ENCODE peak calls at places on chromosomes 13 and 19, in nine cellular contexts. X, A, W, M, C, H, I, B and Z are unnamed samples. For H3K4me1 and H3K36me3, the result is how much of the 10 kb centered on the place peaks cover.

GRCh38 chr19:35712910-35713845 is 4.6 kb upstream of the KMT2B start:
- DNase-seq in B (no peak), X (no peak), C (no peak), H (no peak), M (no peak), I (no peak), W (peak), A (no peak), Z (peak)

GRCh38 chr19:49983645-49984229 is 22.8 kb upstream of the SIGLEC11 start:
- DNase-seq in I (no peak), A (peak), C (peak), X (peak), B (peak), W (peak), M (no peak), H (peak), Z (peak)

GRCh38 chr13:94030415-94031119 is 448.9 kb downstream of the DCT start:
- DNase-seq in X (no peak), C (no peak), W (no peak), B (no peak), I (no peak), A (no peak), M (no peak), H (no peak), Z (no peak)

GRCh38 chr19:3821857-3822364 is 35.7 kb upstream of the MATK start:
- DNase-seq in B (peak), M (peak), I (peak), A (peak), H (peak), C (peak), W (no peak), X (peak), Z (peak)

GRCh38 chr13:47829684-47830083 is 171.4 kb downstream of the SUCLA2 start:
- DNase-seq in C (no peak), H (no peak), X (no peak), M (no peak), I (no peak), A (no peak), B (no peak), W (no peak), Z (no peak)

GRCh38 chr13:48233097-48233885 is at the start of gene ITM2B:
- DNase-seq in W (no peak), B (peak), M (peak), A (peak), H (peak), C (peak), X (peak), I (peak), Z (peak)

GRCh38 chr19:58453743-58454142 is 2.3 kb downstream of the ZNF324B start:
- DNase-seq in M (no peak), H (no peak), B (no peak), X (no peak), W (no peak), A (no peak), C (no peak), I (no peak), Z (no peak)

GRCh38 chr13:51435002-51435578 is 17.7 kb downstream of the INTS6 start:
- DNase-seq in H (peak), C (peak), A (no peak), W (no peak), M (no peak), X (no peak), B (peak), I (no peak), Z (peak)

GRCh38 chr13:44819245-44819644 is 170.0 kb downstream of the NUFIP1 start:
- DNase-seq in A (no peak), M (no peak), H (peak), B (no peak), I (no peak), X (no peak), C (peak), W (no peak), Z (no peak)

GRCh38 chr19:53906211-53907192 is 2.6 kb upstream of the CACNG7 start:
- DNase-seq in X (peak), H (peak), M (peak), B (peak), W (no peak), A (peak), C (no peak), I (no peak), Z (peak)

GRCh38 chr13:98143601-98144500 is 957 bp downstream of the FARP1 start:
- DNase-seq in B (no peak), X (no peak), I (no peak), H (peak), W (no peak), A (peak), M (peak), C (peak), Z (no peak)

GRCh38 chr13:92297971-92298942 is 899.8 kb downstream of the GPC5 start:
- DNase-seq in W (no peak), M (peak), H (no peak), I (no peak), C (no peak), B (no peak), X (no peak), A (no peak), Z (no peak)

GRCh38 chr19:48170817-48171347 is 402 bp downstream of the ZSWIM9 start:
- DNase-seq in X (peak), B (peak), W (no peak), A (no peak), I (no peak), H (no peak), C (no peak), M (no peak), Z (no peak)

GRCh38 chr13:98650376-98651107 is 73.6 kb upstream of the STK24 start:
- DNase-seq in X (no peak), A (peak), W (no peak), C (no peak), B (no peak), I (no peak), H (peak), M (no peak), Z (no peak)

GRCh38 chr13:100673376-100673830 is 1.2 kb downstream of the TMTC4 start:
- DNase-seq in A (no peak), B (no peak), W (no peak), X (peak), M (no peak), H (no peak), I (no peak), C (no peak), Z (no peak)

GRCh38 chr13:80454245-80454644 is 113.3 kb upstream of the SPRY2 start:
- DNase-seq in H (no peak), X (no peak), I (no peak), A (no peak), B (peak), W (peak), C (peak), M (no peak), Z (no peak)

GRCh38 chr13:32824671-32825070 is 191.6 kb upstream of the KL start:
- DNase-seq in W (no peak), B (no peak), A (no peak), H (peak), C (peak), M (no peak), X (no peak), I (no peak), Z (no peak)

GRCh38 chr13:24865158-24865557 is 101.2 kb downstream of the RNF17 start:
- DNase-seq in A (no peak), W (no peak), X (no peak), M (no peak), H (peak), I (no peak), C (peak), B (peak), Z (peak)

GRCh38 chr13:45325806-45326205 is 15.2 kb downstream of the TPT1 start:
- DNase-seq in A (no peak), H (peak), C (peak), W (no peak), M (no peak), X (no peak), B (no peak), I (no peak), Z (no peak)

GRCh38 chr13:113837554-113838355 is 26.1 kb downstream of the GAS6 start:
- DNase-seq in C (peak), H (peak), W (no peak), B (no peak), A (peak), X (no peak), I (peak), M (peak), Z (no peak)

GRCh38 chr19:49987159-49987698 is 26.3 kb upstream of the SIGLEC11 start:
- DNase-seq in W (peak), B (peak), M (peak), I (peak), H (peak), X (peak), A (peak), C (peak), Z (peak)

GRCh38 chr13:60944863-60945262 is 470.8 kb downstream of the PCDH20 start:
- DNase-seq in C (no peak), M (no peak), H (no peak), W (no peak), X (no peak), A (no peak), I (no peak), B (no peak), Z (no peak)

GRCh38 chr13:33058816-33059215 is 42.6 kb downstream of the KL start:
- DNase-seq in B (no peak), M (no peak), H (no peak), I (no peak), A (no peak), X (no peak), C (no peak), W (no peak), Z (no peak)

GRCh38 chr13:29081036-29081435 is 260.9 kb downstream of the MTUS2 start:
- DNase-seq in M (no peak), H (no peak), W (peak), C (no peak), A (no peak), B (peak), I (no peak), X (peak), Z (no peak)

GRCh38 chr13:20127563-20128458 is 33.0 kb downstream of the GJA3 start:
- DNase-seq in B (no peak), H (peak), W (no peak), X (peak), I (peak), C (peak), M (peak), A (peak), Z (peak)

GRCh38 chr13:60590775-60591174 is 193.8 kb downstream of the TDRD3 start:
- DNase-seq in B (no peak), M (no peak), H (no peak), I (no peak), X (no peak), W (no peak), C (no peak), A (no peak), Z (no peak)

GRCh38 chr13:40069173-40070044 is 413.9 kb downstream of the COG6 start:
- DNase-seq in M (peak), B (peak), X (peak), W (no peak), A (peak), I (peak), H (peak), C (peak), Z (peak)

GRCh38 chr13:35210234-35210633 is 266.3 kb downstream of the MAB21L1 start:
- DNase-seq in I (no peak), A (no peak), C (peak), B (no peak), M (no peak), X (no peak), H (peak), W (no peak), Z (no peak)

GRCh38 chr19:54094601-54095000 is 6.0 kb downstream of the OSCAR start:
- DNase-seq in A (no peak), C (no peak), X (no peak), H (no peak), B (no peak), W (no peak), M (no peak), I (no peak), Z (no peak)

GRCh38 chr13:77507931-77508776 is 27.4 kb upstream of the SCEL start:
- DNase-seq in M (no peak), H (peak), W (no peak), A (no peak), X (no peak), B (no peak), I (no peak), C (peak), Z (no peak)

GRCh38 chr13:71613347-71613746 is 253.7 kb downstream of the DACH1 start:
- DNase-seq in B (no peak), I (no peak), H (no peak), M (no peak), W (no peak), A (no peak), X (no peak), C (no peak), Z (no peak)

GRCh38 chr13:79405501-79405830 is 589 bp downstream of the RBM26 start:
- DNase-seq in H (no peak), B (no peak), C (no peak), I (no peak), W (no peak), X (no peak), M (no peak), A (no peak), Z (no peak)

GRCh38 chr19:43618921-43619261 is 538 bp downstream of the ZNF428 start:
- DNase-seq in M (no peak), B (peak), A (no peak), C (no peak), I (no peak), X (peak), W (peak), H (peak), Z (no peak)

GRCh38 chr19:51096473-51097165 is 11.6 kb downstream of the CTU1 start:
- DNase-seq in H (peak), M (no peak), X (no peak), A (no peak), B (no peak), W (no peak), I (no peak), C (no peak), Z (no peak)

GRCh38 chr19:33778089-33778791 is 18.4 kb upstream of the KCTD15 start:
- DNase-seq in B (peak), M (peak), H (peak), W (peak), X (peak), A (peak), C (peak), I (peak), Z (peak)

GRCh38 chr13:37923236-37923635 is 53.7 kb upstream of the TRPC4 start:
- DNase-seq in C (no peak), I (no peak), W (no peak), B (no peak), H (no peak), M (no peak), A (no peak), X (no peak), Z (no peak)

GRCh38 chr13:36054041-36054440 is 77.1 kb downstream of the DCLK1 start:
- DNase-seq in M (no peak), C (no peak), W (no peak), H (no peak), B (no peak), I (no peak), A (no peak), X (no peak), Z (no peak)

DNA sequence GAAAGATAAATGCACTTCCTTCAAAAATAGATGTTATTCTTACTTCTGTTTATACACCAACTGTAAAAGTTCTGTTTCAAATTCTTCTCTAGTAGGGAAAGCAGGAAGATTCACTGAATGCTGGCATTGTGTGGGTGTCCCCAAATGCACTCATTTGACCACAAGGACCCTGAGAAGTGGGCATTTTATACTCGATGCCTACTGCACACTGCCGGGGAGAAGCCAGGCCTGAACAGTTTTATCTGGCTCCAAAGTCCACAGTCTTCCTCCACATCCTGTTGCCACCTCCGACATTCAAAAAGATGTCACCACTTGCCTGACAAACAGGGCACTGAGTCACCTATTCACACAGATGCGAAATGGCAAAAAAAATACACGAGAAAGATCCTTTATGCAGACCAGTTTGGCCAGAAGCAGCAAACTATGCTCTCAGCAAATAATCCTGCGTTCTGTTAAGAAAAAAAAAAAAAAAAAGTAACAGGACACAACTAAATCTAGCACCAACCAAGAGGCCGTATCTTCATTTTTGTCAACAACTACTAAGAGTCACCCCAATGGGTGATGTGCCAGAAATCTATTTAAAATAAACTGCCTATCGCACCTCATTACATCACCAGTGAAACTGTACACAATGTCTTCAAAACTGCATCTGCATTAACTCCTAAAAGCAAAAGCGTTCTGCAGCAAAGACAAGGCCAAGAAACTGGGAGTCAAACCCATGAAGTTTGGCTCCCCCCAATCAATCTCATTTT is 6.2 kb downstream of the ZC3H4 start:
- DNase-seq in H (peak), I (no peak), C (peak), X (no peak), B (no peak), M (no peak), W (no peak), A (no peak), Z (peak)
- H3K4me1 ChIP-seq in H (under half), I (under half), C (under half), X (under half), B (under half), M (under half), W (under half), A (half or more), Z (half or more)

DNA sequence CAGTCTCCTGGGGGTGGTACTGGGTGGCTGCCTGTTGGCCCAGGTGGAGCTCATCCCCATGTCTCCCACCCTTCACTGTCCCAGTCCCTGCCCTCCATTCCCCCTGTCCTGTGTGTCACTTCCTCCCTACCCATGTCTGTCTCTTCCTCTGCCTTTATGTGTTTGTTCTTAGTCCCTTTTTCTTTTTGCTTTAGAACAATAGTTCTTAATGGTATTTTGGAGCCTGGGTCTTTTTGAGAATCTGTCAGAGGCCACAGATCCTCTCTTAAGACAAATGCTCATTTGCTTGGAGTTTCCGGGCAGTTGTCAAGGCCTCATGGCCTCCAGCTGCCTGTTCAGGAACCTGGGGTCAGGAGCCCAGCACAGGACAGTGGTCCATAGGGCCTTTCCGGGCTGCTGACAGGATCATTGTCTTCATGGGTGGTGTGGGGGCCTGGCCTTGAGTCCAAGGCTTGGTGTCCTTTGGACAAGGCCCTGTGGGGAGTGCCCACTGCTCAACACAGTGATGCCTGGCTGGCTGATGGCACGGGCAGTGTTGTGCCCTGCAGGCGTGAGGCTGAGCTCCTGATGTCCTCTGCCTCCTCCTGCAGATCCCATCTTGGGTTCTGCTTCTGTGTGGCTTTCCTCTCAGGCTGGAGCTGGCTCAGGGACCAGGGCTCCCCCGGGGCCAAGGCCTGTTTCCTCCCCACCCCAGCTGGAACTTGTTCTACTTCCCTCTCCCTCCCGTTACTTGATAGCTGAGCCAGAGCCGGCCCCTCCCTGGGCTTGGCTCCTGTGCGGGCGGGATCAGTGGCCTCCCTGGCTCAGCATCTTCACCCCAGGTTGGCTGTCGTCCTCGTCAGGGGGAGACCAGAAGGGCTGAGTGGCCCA is 3.5 kb downstream of the EGLN2 start:
- DNase-seq in X (no peak), W (no peak), B (peak), H (no peak), I (no peak), C (no peak), A (no peak), M (peak), Z (no peak)
- H3K36me3 ChIP-seq in X (half or more), W (under half), B (half or more), H (under half), I (under half), C (under half), A (half or more), M (half or more), Z (under half)

GRCh38 chr19:39372941-39373340 is 18.0 kb downstream of the PAF1 start:
- DNase-seq in B (no peak), I (no peak), C (peak), X (no peak), A (no peak), W (no peak), H (no peak), M (peak), Z (no peak)
- H3K27ac ChIP-seq in B (no peak), I (peak), C (peak), X (no peak), A (peak), W (no peak), H (no peak), M (peak), Z (no peak)

DNA sequence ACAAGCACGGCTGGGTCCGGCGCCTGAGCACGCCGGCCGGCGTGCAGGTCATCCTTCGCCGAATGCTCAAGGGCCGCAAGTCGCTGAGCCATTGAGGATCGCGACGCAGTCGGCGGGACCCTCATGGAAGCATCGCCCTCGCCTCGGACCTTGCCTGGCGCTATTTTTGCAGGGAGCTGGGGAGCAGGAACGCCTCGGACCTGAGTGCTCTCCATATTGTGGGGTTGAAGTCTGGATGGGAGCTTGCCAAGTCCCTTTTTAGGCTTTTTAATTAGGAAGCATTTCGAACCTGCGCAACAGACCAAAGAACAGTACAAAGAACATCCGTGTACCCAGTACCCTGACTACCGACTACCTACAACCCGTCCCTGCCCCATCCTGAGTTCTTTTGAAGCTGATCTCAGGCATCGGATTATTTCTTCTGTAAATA is 628 bp downstream of the MRPL34 start:
- DNase-seq in A (no peak), W (no peak), X (peak), B (peak), H (peak), I (no peak), C (no peak), M (no peak), Z (no peak)
- H3K4me1 ChIP-seq in A (half or more), W (under half), X (half or more), B (half or more), H (under half), I (under half), C (under half), M (under half), Z (half or more)

DNA sequence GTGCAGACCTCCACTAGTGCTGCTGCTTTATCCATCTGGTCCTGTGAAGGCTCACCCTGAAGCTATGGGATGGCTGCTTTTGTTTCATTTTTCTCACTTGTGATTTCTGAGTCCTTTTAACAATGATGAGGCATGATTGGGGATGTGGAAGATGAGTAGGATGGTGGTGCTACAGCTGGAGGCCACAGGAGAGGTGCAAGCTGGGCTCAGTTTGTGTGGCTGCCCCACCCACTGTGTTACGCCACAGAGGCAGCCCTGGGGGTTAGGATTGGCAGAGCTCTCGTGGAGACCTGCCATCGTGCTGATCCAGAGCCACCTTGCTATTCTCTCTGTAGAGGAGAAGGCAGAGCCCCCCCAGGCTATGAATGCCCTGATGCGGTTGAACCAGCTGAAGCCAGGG is 19.6 kb upstream of the QTRT1 start:
- DNase-seq in A (no peak), C (no peak), H (no peak), X (no peak), B (no peak), M (no peak), I (no peak), W (no peak), Z (no peak)
- H3K36me3 ChIP-seq in A (half or more), C (half or more), H (half or more), X (half or more), B (half or more), M (half or more), I (half or more), W (half or more), Z (half or more)